ENCODE peak calls at places on chromosomes 5 and 9, in six cellular contexts. X is neural progenitor cell; M is CD8-positive, alpha-beta memory T cell; L is heart right ventricle; S is heart left ventricle; H is body of pancreas. U is an unnamed sample.

GRCh38 chr9:30800421-30800820 is 1584.0 kb upstream of the ACO1 start:
- DNase-seq in X (no peak), M (no peak), L (no peak), S (no peak), H (no peak), U (no peak)

GRCh38 chr9:93100265-93100636 is 4.2 kb downstream of the CARD19 start:
- DNase-seq in X (no peak), M (no peak), L (no peak), S (no peak), H (peak), U (no peak)

GRCh38 chr5:68631884-68632283 is 416.3 kb downstream of the PIK3R1 start:
- DNase-seq in X (no peak), M (no peak), L (no peak), S (no peak), H (no peak), U (no peak)

GRCh38 chr9:132560604-132561304 is 21.7 kb upstream of the BARHL1 start:
- DNase-seq in X (no peak), M (no peak), L (no peak), S (no peak), H (peak), U (peak)

GRCh38 chr5:156475831-156476551 is 149.0 kb downstream of the SGCD start:
- DNase-seq in X (peak), M (no peak), L (peak), S (peak), H (peak), U (peak)

GRCh38 chr9:107488400-107489143 is 997 bp downstream of the KLF4 start:
- DNase-seq in X (peak), M (no peak), L (peak), S (peak), H (peak), U (peak)

GRCh38 chr9:16652511-16653101 is 217.9 kb downstream of the BNC2 start:
- DNase-seq in X (no peak), M (no peak), L (no peak), S (no peak), H (no peak), U (no peak)

GRCh38 chr5:92916036-92916435 is 665.0 kb downstream of the NR2F1-AS1 start:
- DNase-seq in X (no peak), M (no peak), L (no peak), S (no peak), H (no peak), U (no peak)

GRCh38 chr9:127588740-127589506 is 23.2 kb upstream of the STXBP1 start:
- DNase-seq in X (no peak), M (no peak), L (no peak), S (no peak), H (no peak), U (no peak)

GRCh38 chr5:181204561-181205401 is at the start of gene TRIM7:
- DNase-seq in X (peak), M (no peak), L (peak), S (peak), H (peak), U (no peak)

GRCh38 chr9:126522957-126523356 is 90.8 kb upstream of the LMX1B start:
- DNase-seq in X (no peak), M (no peak), L (no peak), S (no peak), H (no peak), U (no peak)

GRCh38 chr9:86424246-86424891 is 70.2 kb upstream of the TUT7 start:
- DNase-seq in X (no peak), M (no peak), L (no peak), S (no peak), H (no peak), U (no peak)

GRCh38 chr9:127714916-127715442 is 484 bp downstream of the PTRH1 start:
- DNase-seq in X (peak), M (no peak), L (no peak), S (no peak), H (peak), U (no peak)

GRCh38 chr9:109561137-109561536 is 63.0 kb upstream of the PTPN3 start:
- DNase-seq in X (no peak), M (no peak), L (no peak), S (no peak), H (no peak), U (no peak)

GRCh38 chr5:169629847-169630548 is 7.1 kb upstream of the DOCK2 start:
- DNase-seq in X (no peak), M (no peak), L (no peak), S (no peak), H (no peak), U (no peak)

GRCh38 chr5:5492087-5492933 is 69.8 kb downstream of the ICE1 start:
- DNase-seq in X (peak), M (peak), L (peak), S (no peak), H (no peak), U (peak)

GRCh38 chr5:102226321-102226720 is 69.8 kb downstream of the SLCO4C1 start:
- DNase-seq in X (no peak), M (no peak), L (no peak), S (no peak), H (no peak), U (no peak)

GRCh38 chr9:79254900-79255651 is 316.7 kb upstream of the TLE4 start:
- DNase-seq in X (peak), M (no peak), L (no peak), S (no peak), H (no peak), U (peak)

GRCh38 chr5:154813158-154813557 is 37.2 kb downstream of the FAXDC2 start:
- DNase-seq in X (no peak), M (no peak), L (no peak), S (no peak), H (no peak), U (no peak)
- H3K27ac ChIP-seq in X (no peak), M (no peak), L (no peak), S (no peak), H (no peak), U (no peak)

DNA sequence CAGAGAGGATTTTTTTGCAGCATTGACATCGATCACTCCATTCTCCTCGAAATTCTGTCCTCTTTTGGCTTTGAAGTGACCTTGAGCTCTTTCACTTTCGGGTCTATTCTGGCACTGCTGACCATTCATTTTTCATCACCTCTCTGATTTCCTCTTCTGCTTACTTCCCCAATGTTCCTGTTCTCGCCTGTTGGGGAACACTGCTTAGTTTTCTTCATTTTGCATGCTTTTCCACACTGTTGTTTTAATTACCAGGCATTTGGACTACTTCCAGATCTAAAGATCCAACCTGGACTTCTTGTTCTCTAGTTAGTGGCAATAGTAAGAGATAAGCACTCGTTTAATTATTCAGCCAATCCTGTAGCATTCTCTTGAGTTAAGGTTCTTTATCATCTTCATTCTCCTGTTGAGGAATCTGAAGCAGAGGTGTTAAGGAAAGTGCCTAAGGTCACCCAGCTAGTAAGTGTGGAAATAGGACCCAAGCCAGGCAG is 53.4 kb downstream of the MAN2A1 start:
- DNase-seq in X (no peak), M (no peak), L (no peak), S (no peak), H (no peak), U (no peak)
- H3K27ac ChIP-seq in X (no peak), M (no peak), L (no peak), S (no peak), H (no peak), U (no peak)

DNA sequence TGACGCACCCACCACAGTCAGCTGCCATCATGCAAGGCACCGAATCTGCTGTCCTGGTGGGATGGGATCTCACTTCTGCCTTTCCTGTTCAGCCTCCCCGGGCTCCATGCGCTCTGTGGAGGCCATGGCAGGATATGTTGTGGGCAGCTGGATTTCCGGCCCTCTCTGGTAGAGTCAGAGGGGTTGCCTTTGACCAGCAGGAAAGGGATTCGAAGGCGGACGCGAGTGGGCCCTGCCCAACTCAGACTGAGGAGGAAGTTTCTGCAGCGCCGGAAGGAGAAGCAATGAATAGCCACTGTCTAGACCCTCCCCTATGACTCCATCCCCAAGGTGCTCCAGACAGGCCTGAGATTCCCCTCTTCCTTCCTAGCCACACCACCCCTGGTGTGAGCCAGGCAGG is 35.6 kb downstream of the GADD45G start:
- DNase-seq in X (no peak), M (no peak), L (no peak), S (peak), H (no peak), U (no peak)
- H3K27ac ChIP-seq in X (no peak), M (no peak), L (peak), S (peak), H (no peak), U (no peak)

DNA sequence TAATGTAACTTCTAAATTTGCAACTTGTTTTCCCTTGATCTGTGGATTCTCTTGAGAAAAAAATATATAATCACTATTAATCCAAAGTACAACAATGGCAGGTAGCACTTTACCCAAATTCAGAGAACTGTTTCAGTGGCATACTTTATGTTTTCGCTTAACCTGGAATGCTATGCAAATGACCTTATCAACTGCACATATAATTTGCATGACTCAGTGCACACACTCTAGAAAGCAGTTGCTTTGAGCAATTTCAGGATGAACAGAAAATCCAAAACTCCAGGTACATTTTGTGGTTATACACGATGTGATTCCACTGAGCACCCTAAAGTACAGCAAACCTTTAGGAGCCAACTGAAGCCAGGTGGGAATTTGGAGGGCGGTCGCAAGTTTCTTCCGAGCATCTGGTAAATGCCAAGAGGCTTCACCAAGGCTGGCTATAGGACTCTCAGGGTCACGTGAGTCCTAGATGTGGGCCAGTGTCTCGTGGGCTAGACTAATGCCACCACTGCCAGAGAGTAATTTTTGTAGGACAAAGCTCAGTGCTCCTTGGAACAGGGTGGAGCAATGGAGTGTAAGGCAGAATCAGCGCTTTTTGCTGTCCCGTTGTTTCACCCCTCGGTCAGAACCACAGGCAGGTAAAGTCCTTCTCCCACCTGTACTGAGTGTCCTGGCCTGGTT is 37.3 kb downstream of the DMGDH start:
- DNase-seq in X (no peak), M (no peak), L (no peak), S (no peak), H (no peak), U (no peak)
- H3K27ac ChIP-seq in X (no peak), M (no peak), L (no peak), S (no peak), H (no peak), U (no peak)

DNA sequence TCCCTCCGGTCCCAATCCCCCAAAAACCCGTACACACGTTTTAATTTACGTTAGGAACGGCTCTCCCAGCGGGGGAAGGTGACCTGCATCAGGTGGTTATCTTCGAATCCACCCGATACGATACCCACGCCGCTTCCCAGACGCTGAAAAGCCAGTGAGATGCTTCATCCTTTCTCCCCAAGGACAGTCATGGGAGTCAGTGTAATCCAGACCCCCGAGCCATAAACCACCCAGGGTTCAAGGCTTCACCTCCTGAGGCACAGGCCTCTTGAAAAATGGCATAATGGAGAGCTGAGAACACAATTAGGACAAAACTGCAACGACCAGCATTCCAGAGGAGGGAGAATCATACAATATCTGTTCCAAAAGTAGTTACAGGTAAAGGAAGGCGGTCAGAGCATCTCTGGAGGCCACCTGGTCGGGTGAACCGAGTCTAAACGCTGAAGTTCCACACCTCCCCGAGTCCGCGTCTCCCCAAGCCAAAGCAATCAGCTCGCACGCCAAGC is 841 bp downstream of the FAM169A start:
- DNase-seq in X (no peak), M (no peak), L (no peak), S (no peak), H (no peak), U (no peak)
- H3K27ac ChIP-seq in X (peak), M (peak), L (peak), S (peak), H (no peak), U (peak)

DNA sequence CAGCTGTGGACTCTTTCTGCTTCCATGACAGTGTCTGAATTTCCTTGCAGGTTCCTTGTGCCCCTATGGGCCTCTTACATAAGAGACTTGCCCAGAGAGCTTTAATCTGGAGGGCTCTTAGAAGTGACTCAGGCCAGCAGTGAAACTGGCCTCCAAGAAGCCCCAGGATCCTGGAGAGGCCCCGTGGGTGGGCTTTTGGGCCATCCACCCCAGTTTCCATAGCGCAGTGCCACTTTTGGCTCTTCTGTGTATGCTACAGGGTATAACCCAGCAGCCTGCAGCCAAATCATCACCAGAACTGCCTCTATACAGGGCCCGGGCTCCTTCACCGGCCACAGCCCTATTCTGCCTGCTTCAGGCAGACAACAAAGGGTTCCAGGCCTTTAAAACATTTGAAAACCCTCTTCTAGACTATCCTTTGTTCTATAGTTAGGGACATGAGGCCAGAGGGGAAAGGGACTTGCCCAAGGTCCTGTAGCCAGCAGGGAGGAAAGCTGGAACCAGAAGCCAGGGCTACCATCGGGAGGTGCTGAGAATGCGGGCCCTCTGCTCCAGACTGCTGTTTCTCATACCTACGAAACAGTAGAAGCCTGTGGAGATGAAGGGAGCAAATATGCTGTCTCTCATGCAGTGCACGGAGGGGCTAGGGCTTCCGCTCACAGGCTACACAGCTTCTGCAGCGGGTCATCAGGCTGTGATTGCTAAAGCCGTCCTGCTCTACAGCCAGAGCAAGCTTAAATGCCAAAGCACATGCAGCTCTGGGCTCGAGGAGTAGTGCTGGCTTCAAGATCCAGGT is 18.0 kb downstream of the SH3PXD2B start:
- DNase-seq in X (no peak), M (no peak), L (no peak), S (no peak), H (no peak), U (no peak)
- H3K27ac ChIP-seq in X (no peak), M (no peak), L (peak), S (peak), H (no peak), U (no peak)

GRCh38 chr5:132428811-132429440 is 59.4 kb downstream of the SLC22A5 start:
- DNase-seq in X (no peak), M (no peak), L (no peak), S (peak), H (no peak), U (no peak)

GRCh38 chr5:132429451-132430440 is 60.2 kb downstream of the SLC22A5 start:
- DNase-seq in X (no peak), M (no peak), L (no peak), S (peak), H (no peak), U (no peak)

GRCh38 chr5:132427285-132428146 is 58.0 kb downstream of the SLC22A5 start:
- DNase-seq in X (no peak), M (peak), L (no peak), S (peak), H (peak), U (no peak)

GRCh38 chr5:132426525-132427138 is 57.1 kb downstream of the SLC22A5 start:
- DNase-seq in X (peak), M (peak), L (peak), S (peak), H (peak), U (no peak)

DNA sequence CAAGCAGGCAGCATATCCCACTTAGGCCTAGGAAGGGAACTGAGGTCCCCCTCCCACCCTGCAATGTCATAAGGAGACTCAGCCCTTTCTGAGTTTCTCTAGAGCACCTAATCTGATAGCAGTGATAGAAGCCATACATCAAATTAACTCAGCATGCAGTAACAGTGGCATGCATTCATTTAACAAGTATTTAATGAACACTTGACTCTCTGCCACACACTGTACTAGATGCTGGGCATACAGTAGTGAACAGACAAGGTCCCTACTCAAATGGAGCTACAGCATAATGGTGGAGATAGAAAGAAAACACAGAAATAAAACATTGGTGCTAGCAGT is 58.6 kb downstream of the SLC22A5 start:
- DNase-seq in X (no peak), M (no peak), L (no peak), S (no peak), H (no peak), U (no peak)
- H3K27ac ChIP-seq in X (no peak), M (peak), L (peak), S (peak), H (peak), U (no peak)

GRCh38 chr5:140707812-140708211 is 7.6 kb downstream of the ZMAT2 start:
- DNase-seq in X (no peak), M (no peak), L (no peak), S (no peak), H (no peak), U (no peak)
- H3K27ac ChIP-seq in X (no peak), M (no peak), L (no peak), S (no peak), H (no peak), U (no peak)

GRCh38 chr5:132431682-132432081 is 58.9 kb downstream of the IRF1 start:
- DNase-seq in X (no peak), M (no peak), L (no peak), S (no peak), H (no peak), U (no peak)
- H3K27ac ChIP-seq in X (no peak), M (no peak), L (no peak), S (no peak), H (no peak), U (no peak)